ENCODE peak calls at places on chromosomes 3 and 15, in four cellular contexts. One of them, this sample, is unnamed. For H3K4me1, the result is how much of the 10 kb centered on the place peaks cover.

GRCh38 chr3:177731644-177732268 is 534.5 kb upstream of the TBL1XR1 start:
- DNase-seq in transverse colon: no peak
- DNase-seq in stomach: no peak
- DNase-seq in upper lobe of left lung: no peak
- DNase-seq in this sample: no peak

GRCh38 chr3:81393251-81393650 is 368.2 kb downstream of the GBE1 start:
- DNase-seq in transverse colon: no peak
- DNase-seq in stomach: no peak
- DNase-seq in upper lobe of left lung: no peak
- DNase-seq in this sample: no peak

GRCh38 chr3:99286266-99286845 is 352.0 kb upstream of the COL8A1 start:
- DNase-seq in transverse colon: no peak
- DNase-seq in stomach: no peak
- DNase-seq in upper lobe of left lung: no peak
- DNase-seq in this sample: no peak

GRCh38 chr3:186287723-186288122 is 74.3 kb downstream of the DGKG start:
- DNase-seq in transverse colon: no peak
- DNase-seq in stomach: no peak
- DNase-seq in upper lobe of left lung: no peak
- DNase-seq in this sample: no peak

GRCh38 chr3:37751537-37751936 is 110.1 kb upstream of the CTDSPL start:
- DNase-seq in transverse colon: no peak
- DNase-seq in stomach: no peak
- DNase-seq in upper lobe of left lung: no peak
- DNase-seq in this sample: no peak

GRCh38 chr15:75723847-75724660 is 11.4 kb upstream of the CSPG4 start:
- DNase-seq in transverse colon: peak
- DNase-seq in stomach: peak
- DNase-seq in upper lobe of left lung: no peak
- DNase-seq in this sample: peak

GRCh38 chr15:51768018-51768417 is 16.6 kb downstream of the TMOD2 start:
- DNase-seq in transverse colon: no peak
- DNase-seq in stomach: no peak
- DNase-seq in upper lobe of left lung: no peak
- DNase-seq in this sample: no peak

GRCh38 chr15:88800026-88800425 is 3.2 kb upstream of the ACAN start:
- DNase-seq in transverse colon: no peak
- DNase-seq in stomach: no peak
- DNase-seq in upper lobe of left lung: no peak
- DNase-seq in this sample: no peak

GRCh38 chr3:47836986-47837385 is 34.0 kb downstream of the DHX30 start:
- DNase-seq in transverse colon: no peak
- DNase-seq in stomach: no peak
- DNase-seq in upper lobe of left lung: no peak
- DNase-seq in this sample: no peak

GRCh38 chr15:101447168-101447533 is 42.4 kb downstream of the PCSK6 start:
- DNase-seq in transverse colon: no peak
- DNase-seq in stomach: no peak
- DNase-seq in upper lobe of left lung: no peak
- DNase-seq in this sample: no peak

GRCh38 chr3:15647629-15648167 is 46.2 kb downstream of the BTD start:
- DNase-seq in transverse colon: peak
- DNase-seq in stomach: no peak
- DNase-seq in upper lobe of left lung: no peak
- DNase-seq in this sample: no peak

GRCh38 chr3:187286467-187287059 is 5.0 kb downstream of the MASP1 start:
- DNase-seq in transverse colon: no peak
- DNase-seq in stomach: no peak
- DNase-seq in upper lobe of left lung: no peak
- DNase-seq in this sample: no peak

GRCh38 chr15:61564785-61565184 is 335.7 kb upstream of the RORA start:
- DNase-seq in transverse colon: no peak
- DNase-seq in stomach: no peak
- DNase-seq in upper lobe of left lung: no peak
- DNase-seq in this sample: no peak

GRCh38 chr3:145798691-145799550 is 362.1 kb downstream of the PLOD2 start:
- DNase-seq in transverse colon: no peak
- DNase-seq in stomach: no peak
- DNase-seq in upper lobe of left lung: no peak
- DNase-seq in this sample: no peak

GRCh38 chr3:34260266-34260990 is 462.0 kb downstream of the PDCD6IP start:
- DNase-seq in transverse colon: peak
- DNase-seq in stomach: peak
- DNase-seq in upper lobe of left lung: no peak
- DNase-seq in this sample: no peak

GRCh38 chr3:5376761-5377160 is 189.3 kb downstream of the EDEM1 start:
- DNase-seq in transverse colon: peak
- DNase-seq in stomach: peak
- DNase-seq in upper lobe of left lung: no peak
- DNase-seq in this sample: no peak

GRCh38 chr15:70523634-70524033 is 239.7 kb downstream of the UACA start:
- DNase-seq in transverse colon: no peak
- DNase-seq in stomach: peak
- DNase-seq in upper lobe of left lung: no peak
- DNase-seq in this sample: no peak

GRCh38 chr15:24857094-24857437 is 97.7 kb upstream of the SNRPN start:
- DNase-seq in transverse colon: no peak
- DNase-seq in stomach: no peak
- DNase-seq in upper lobe of left lung: no peak
- DNase-seq in this sample: no peak

GRCh38 chr3:168186293-168186983 is 90.7 kb upstream of the GOLIM4 start:
- DNase-seq in transverse colon: no peak
- DNase-seq in stomach: no peak
- DNase-seq in upper lobe of left lung: no peak
- DNase-seq in this sample: no peak

GRCh38 chr3:195366200-195366910 is 76.5 kb downstream of the ACAP2 start:
- DNase-seq in transverse colon: no peak
- DNase-seq in stomach: no peak
- DNase-seq in upper lobe of left lung: no peak
- DNase-seq in this sample: no peak

GRCh38 chr3:157594413-157594812 is 91.2 kb upstream of the VEPH1 start:
- DNase-seq in transverse colon: no peak
- DNase-seq in stomach: no peak
- DNase-seq in upper lobe of left lung: no peak
- DNase-seq in this sample: peak

GRCh38 chr3:37787027-37787868 is 74.4 kb upstream of the CTDSPL start:
- DNase-seq in transverse colon: no peak
- DNase-seq in stomach: no peak
- DNase-seq in upper lobe of left lung: no peak
- DNase-seq in this sample: no peak

GRCh38 chr15:85934691-85935090 is 140.0 kb upstream of the KLHL25 start:
- DNase-seq in transverse colon: no peak
- DNase-seq in stomach: no peak
- DNase-seq in upper lobe of left lung: no peak
- DNase-seq in this sample: no peak

DNA sequence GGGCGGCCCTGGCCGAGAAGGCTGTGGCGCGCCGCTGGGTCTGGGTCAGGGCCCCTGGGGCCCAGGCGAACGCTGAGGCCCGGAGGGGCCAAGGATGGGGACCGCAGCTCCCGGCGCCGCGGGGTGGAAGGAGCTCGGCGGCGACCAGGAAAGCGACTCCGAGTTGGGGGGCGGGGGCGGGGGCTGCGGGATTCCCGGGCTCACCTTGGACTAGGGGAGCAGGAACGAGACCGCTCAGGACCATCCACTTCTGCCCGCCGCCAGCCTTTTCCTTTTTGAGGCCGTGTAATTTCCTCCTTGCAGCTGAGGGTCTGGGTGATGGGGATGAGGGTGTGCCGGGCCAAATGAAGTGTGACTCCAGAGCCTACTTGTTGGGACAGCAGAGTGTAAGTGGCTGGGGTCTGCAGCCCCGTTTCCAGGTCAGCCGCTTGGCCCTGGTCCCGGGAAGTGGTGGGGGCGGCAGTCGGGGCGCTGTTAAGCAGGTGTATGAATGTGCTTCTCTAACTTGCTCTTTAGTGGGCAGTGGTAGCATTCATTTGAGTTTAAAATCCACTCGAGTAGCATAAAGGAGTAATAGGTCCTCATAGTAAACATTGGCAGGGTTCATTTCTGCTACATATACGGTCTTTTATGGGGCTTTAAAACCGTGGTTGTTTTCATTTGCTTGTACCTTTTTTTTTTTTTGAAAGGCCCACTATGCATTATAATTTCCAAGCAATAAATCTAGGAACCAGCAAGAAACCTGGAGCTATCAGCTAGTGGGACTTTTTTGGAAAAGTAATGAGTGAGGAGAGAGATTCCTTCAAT is 717 bp downstream of the PXK start:
- DNase-seq in transverse colon: peak
- DNase-seq in stomach: peak
- DNase-seq in upper lobe of left lung: peak
- DNase-seq in this sample: no peak
- TF ChIP-seq POLR2AphosphoS5 in transverse colon: no peak
- TF ChIP-seq POLR2AphosphoS5 in stomach: no peak
- TF ChIP-seq POLR2AphosphoS5 in upper lobe of left lung: no peak
- TF ChIP-seq POLR2AphosphoS5 in this sample: no peak

GRCh38 chr3:30625541-30626438 is 19.4 kb downstream of the TGFBR2 start:
- DNase-seq in transverse colon: no peak
- DNase-seq in stomach: no peak
- DNase-seq in upper lobe of left lung: no peak
- DNase-seq in this sample: no peak

GRCh38 chr3:30620402-30621360 is 14.3 kb downstream of the TGFBR2 start:
- DNase-seq in transverse colon: no peak
- DNase-seq in stomach: no peak
- DNase-seq in upper lobe of left lung: no peak
- DNase-seq in this sample: no peak

GRCh38 chr3:30622047-30622545 is 15.7 kb downstream of the TGFBR2 start:
- DNase-seq in transverse colon: no peak
- DNase-seq in stomach: no peak
- DNase-seq in upper lobe of left lung: no peak
- DNase-seq in this sample: no peak

GRCh38 chr3:30626443-30627181 is 20.2 kb downstream of the TGFBR2 start:
- DNase-seq in transverse colon: no peak
- DNase-seq in stomach: no peak
- DNase-seq in upper lobe of left lung: no peak
- DNase-seq in this sample: no peak

DNA sequence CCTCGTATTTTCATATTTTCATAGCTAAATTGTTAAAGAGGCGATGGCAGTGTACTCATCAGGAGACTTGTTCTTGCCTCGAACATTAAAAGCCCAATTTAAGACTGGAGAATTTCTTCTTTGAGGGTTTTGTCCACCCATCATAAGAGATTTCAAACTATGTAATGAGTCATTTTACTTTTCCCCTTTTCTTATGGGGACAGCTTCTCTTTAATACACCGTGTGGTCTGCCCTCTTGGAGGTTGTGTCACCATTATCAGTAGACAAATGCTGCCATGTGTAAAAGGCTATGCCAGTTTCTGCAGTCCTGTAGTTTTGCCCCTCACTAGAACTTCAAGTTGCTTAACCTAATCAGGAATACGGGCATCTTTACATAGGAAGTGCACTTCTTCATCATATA is 17.0 kb downstream of the TGFBR2 start:
- DNase-seq in transverse colon: no peak
- DNase-seq in stomach: no peak
- DNase-seq in upper lobe of left lung: no peak
- DNase-seq in this sample: no peak
- H3K4me1 ChIP-seq in transverse colon: half or more
- H3K4me1 ChIP-seq in stomach: half or more
- H3K4me1 ChIP-seq in upper lobe of left lung: half or more
- H3K4me1 ChIP-seq in this sample: half or more

GRCh38 chr3:72848703-72849081 is 447 bp upstream of the SHQ1 start:
- DNase-seq in transverse colon: no peak
- DNase-seq in stomach: no peak
- DNase-seq in upper lobe of left lung: no peak
- DNase-seq in this sample: no peak
- TF ChIP-seq EP300 in transverse colon: no peak
- TF ChIP-seq EP300 in stomach: no peak
- TF ChIP-seq EP300 in upper lobe of left lung: no peak
- TF ChIP-seq EP300 in this sample: no peak

GRCh38 chr15:82538961-82539689 is 1.1 kb downstream of the RPS17 start:
- DNase-seq in transverse colon: no peak
- DNase-seq in stomach: no peak
- DNase-seq in upper lobe of left lung: peak
- DNase-seq in this sample: no peak

GRCh38 chr15:82533801-82534200 is 6.5 kb downstream of the RPS17 start:
- DNase-seq in transverse colon: no peak
- DNase-seq in stomach: no peak
- DNase-seq in upper lobe of left lung: peak
- DNase-seq in this sample: no peak

GRCh38 chr15:82537351-82537908 is 2.8 kb downstream of the RPS17 start:
- DNase-seq in transverse colon: no peak
- DNase-seq in stomach: peak
- DNase-seq in upper lobe of left lung: no peak
- DNase-seq in this sample: no peak

GRCh38 chr15:82535566-82536408 is 4.5 kb downstream of the RPS17 start:
- DNase-seq in transverse colon: no peak
- DNase-seq in stomach: no peak
- DNase-seq in upper lobe of left lung: no peak
- DNase-seq in this sample: no peak

GRCh38 chr15:82536409-82537350 is 3.6 kb downstream of the RPS17 start:
- DNase-seq in transverse colon: no peak
- DNase-seq in stomach: no peak
- DNase-seq in upper lobe of left lung: no peak
- DNase-seq in this sample: no peak
- TF ChIP-seq POLR2AphosphoS5 in transverse colon: no peak
- TF ChIP-seq POLR2AphosphoS5 in stomach: no peak
- TF ChIP-seq POLR2AphosphoS5 in upper lobe of left lung: no peak
- TF ChIP-seq POLR2AphosphoS5 in this sample: no peak

DNA sequence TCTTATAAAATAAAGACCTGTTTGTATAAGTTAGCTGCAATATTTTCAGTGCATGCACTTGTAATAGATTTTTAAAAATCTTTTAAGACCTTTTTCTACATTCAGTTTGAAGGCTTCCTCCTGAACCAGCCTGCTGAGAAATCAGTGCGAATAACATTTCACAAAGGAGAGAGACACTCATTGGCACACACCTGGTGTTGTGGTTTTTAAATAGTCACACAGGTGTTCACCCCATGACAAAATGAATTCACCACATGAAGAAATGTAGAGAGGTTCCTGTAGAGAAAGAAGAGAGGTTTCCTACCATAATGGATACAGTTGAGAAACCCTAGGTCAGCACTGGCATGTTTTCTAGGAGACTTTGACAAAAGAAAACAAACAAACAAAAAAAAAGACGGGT is 237.3 kb downstream of the CNTN6 start:
- DNase-seq in transverse colon: no peak
- DNase-seq in stomach: no peak
- DNase-seq in upper lobe of left lung: no peak
- DNase-seq in this sample: no peak
- H3K4me1 ChIP-seq in transverse colon: under half
- H3K4me1 ChIP-seq in stomach: under half
- H3K4me1 ChIP-seq in upper lobe of left lung: under half
- H3K4me1 ChIP-seq in this sample: under half

GRCh38 chr3:66812741-66813140 is 185.4 kb upstream of the KBTBD8 start:
- DNase-seq in transverse colon: no peak
- DNase-seq in stomach: no peak
- DNase-seq in upper lobe of left lung: no peak
- DNase-seq in this sample: no peak

GRCh38 chr3:66812126-66812525 is 186.0 kb upstream of the KBTBD8 start:
- DNase-seq in transverse colon: no peak
- DNase-seq in stomach: no peak
- DNase-seq in upper lobe of left lung: no peak
- DNase-seq in this sample: no peak

GRCh38 chr3:66803706-66804496 is 194.2 kb upstream of the KBTBD8 start:
- DNase-seq in transverse colon: no peak
- DNase-seq in stomach: no peak
- DNase-seq in upper lobe of left lung: no peak
- DNase-seq in this sample: no peak

GRCh38 chr3:66809579-66809958 is 188.5 kb upstream of the KBTBD8 start:
- DNase-seq in transverse colon: no peak
- DNase-seq in stomach: no peak
- DNase-seq in upper lobe of left lung: no peak
- DNase-seq in this sample: no peak

GRCh38 chr3:66808891-66809578 is 189.1 kb upstream of the KBTBD8 start:
- DNase-seq in transverse colon: no peak
- DNase-seq in stomach: no peak
- DNase-seq in upper lobe of left lung: no peak
- DNase-seq in this sample: no peak
- TF ChIP-seq EP300 in transverse colon: no peak
- TF ChIP-seq EP300 in stomach: no peak
- TF ChIP-seq EP300 in upper lobe of left lung: no peak
- TF ChIP-seq EP300 in this sample: no peak